ENCODE peak calls at places on chromosomes 4 and X, in four cellular contexts. Z is H9, G is IMR-90, P is H1. H is an unnamed sample.

GRCh38 chrX:13742397-13743176 is 8.0 kb downstream of the OFD1 start:
- DNase-seq in Z (no peak), G (no peak), P (no peak), H (no peak)

GRCh38 chrX:118528089-118528753 is 32.6 kb downstream of the DOCK11 start:
- DNase-seq in Z (no peak), G (no peak), P (no peak), H (no peak)

GRCh38 chr4:91838181-91838861 is 465.4 kb upstream of the GRID2 start:
- DNase-seq in Z (no peak), G (no peak), P (no peak), H (no peak)

GRCh38 chr4:128354205-128354821 is 66.7 kb upstream of the PGRMC2 start:
- DNase-seq in Z (no peak), G (peak), P (no peak), H (peak)

GRCh38 chr4:127214936-127215335 is 417.8 kb upstream of the INTU start:
- DNase-seq in Z (no peak), G (no peak), P (no peak), H (no peak)

GRCh38 chr4:150994721-150995120 is 20.4 kb downstream of the LRBA start:
- DNase-seq in Z (no peak), G (no peak), P (no peak), H (no peak)

GRCh38 chr4:40193018-40193571 is 3.7 kb upstream of the RHOH start:
- DNase-seq in Z (no peak), G (no peak), P (peak), H (no peak)

GRCh38 chr4:11954093-11954492 is 525.4 kb upstream of the HS3ST1 start:
- DNase-seq in Z (no peak), G (no peak), P (no peak), H (peak)

GRCh38 chr4:150080335-150080734 is 2.1 kb downstream of the DCLK2 start:
- DNase-seq in Z (no peak), G (peak), P (no peak), H (no peak)

GRCh38 chr4:152956650-152957436 is 20.7 kb downstream of the FHDC1 start:
- DNase-seq in Z (no peak), G (peak), P (no peak), H (no peak)

GRCh38 chrX:117645639-117646038 is 471.0 kb downstream of the KLHL13 start:
- DNase-seq in Z (no peak), G (no peak), P (no peak), H (no peak)

GRCh38 chrX:72620550-72621145 is 48.0 kb upstream of the HDAC8 start:
- DNase-seq in Z (no peak), G (peak), P (no peak), H (no peak)

GRCh38 chr4:126603210-126603609 is 1029.5 kb upstream of the INTU start:
- DNase-seq in Z (no peak), G (no peak), P (no peak), H (no peak)

GRCh38 chr4:6229095-6229494 is 28.7 kb upstream of the JAKMIP1 start:
- DNase-seq in Z (peak), G (no peak), P (no peak), H (no peak)

GRCh38 chr4:143699331-143700059 is 980 bp downstream of the FREM3 start:
- DNase-seq in Z (peak), G (no peak), P (no peak), H (no peak)

GRCh38 chr4:128868758-128869157 is 59.3 kb downstream of the JADE1 start:
- DNase-seq in Z (no peak), G (no peak), P (peak), H (no peak)

GRCh38 chrX:48918644-48919340 is at the start of gene PIM2:
- DNase-seq in Z (peak), G (peak), P (peak), H (peak)

GRCh38 chr4:5865896-5866599 is 26.8 kb downstream of the CRMP1 start:
- DNase-seq in Z (no peak), G (no peak), P (no peak), H (no peak)

GRCh38 chr4:148268835-148269234 is 173.4 kb downstream of the NR3C2 start:
- DNase-seq in Z (no peak), G (no peak), P (no peak), H (no peak)

GRCh38 chrX:12080265-12080664 is 58.0 kb upstream of the FRMPD4 start:
- DNase-seq in Z (peak), G (peak), P (no peak), H (peak)

GRCh38 chr4:5366421-5366820 is 315.1 kb downstream of the STK32B start:
- DNase-seq in Z (no peak), G (peak), P (no peak), H (no peak)

GRCh38 chr4:121939690-121940089 is 12.2 kb downstream of the TRPC3 start:
- DNase-seq in Z (no peak), G (peak), P (no peak), H (no peak)

GRCh38 chrX:147741776-147742175 is 169.9 kb upstream of the FMR1 start:
- DNase-seq in Z (no peak), G (no peak), P (no peak), H (no peak)

GRCh38 chr4:145531193-145531592 is 49.5 kb downstream of the SMAD1 start:
- DNase-seq in Z (no peak), G (no peak), P (no peak), H (no peak)

GRCh38 chr4:680931-681645 is 6.7 kb downstream of the MYL5 start:
- DNase-seq in Z (peak), G (no peak), P (peak), H (no peak)

DNA sequence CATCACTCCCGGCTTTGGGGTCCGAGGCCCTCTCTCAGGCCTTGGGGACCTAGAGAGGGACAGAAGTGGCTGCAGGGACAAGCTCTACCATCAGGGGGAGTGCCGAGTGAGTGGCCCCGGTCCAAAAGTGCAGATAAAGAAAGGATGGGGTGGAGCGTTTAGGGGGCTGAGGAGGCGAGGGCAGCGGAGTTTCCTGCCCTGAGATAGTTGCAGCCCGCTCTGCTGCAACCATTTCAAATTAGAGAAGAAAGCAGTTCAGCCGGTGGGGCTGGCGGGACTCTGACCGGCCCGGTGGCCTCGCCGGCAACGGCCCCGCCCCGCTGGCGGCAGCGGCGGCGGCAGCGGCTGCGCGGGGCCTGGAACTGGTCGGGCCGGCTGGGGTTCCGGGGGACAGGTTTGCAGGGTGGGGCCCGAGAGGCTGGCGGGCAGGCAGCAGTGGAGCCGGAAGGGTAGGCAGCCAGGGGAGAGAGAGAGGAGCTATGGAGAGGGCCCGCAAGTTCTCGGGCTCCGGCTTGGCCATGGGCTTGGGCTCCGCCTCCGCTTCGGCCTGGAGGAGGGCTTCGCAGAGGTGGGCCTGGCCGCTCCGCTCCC is 7.6 kb downstream of the DLG3 start:
- DNase-seq in Z (peak), G (peak), P (peak), H (no peak)
- H4K91ac ChIP-seq in Z (no peak), G (peak), P (no peak), H (no peak)

GRCh38 chr4:104394409-104394813 is 100.3 kb downstream of the CXXC4 start:
- DNase-seq in Z (no peak), G (no peak), P (no peak), H (no peak)
- H3K9ac ChIP-seq in Z (no peak), G (no peak), P (no peak), H (no peak)

GRCh38 chr4:8204576-8205227 is 5.6 kb downstream of the SH3TC1 start:
- DNase-seq in Z (no peak), G (no peak), P (no peak), H (no peak)

GRCh38 chr4:8205241-8205707 is 6.2 kb downstream of the SH3TC1 start:
- DNase-seq in Z (no peak), G (peak), P (no peak), H (no peak)

GRCh38 chr4:8202108-8202507 is 3.0 kb downstream of the SH3TC1 start:
- DNase-seq in Z (no peak), G (no peak), P (no peak), H (no peak)

GRCh38 chr4:8202526-8203375 is 3.7 kb downstream of the SH3TC1 start:
- DNase-seq in Z (no peak), G (no peak), P (no peak), H (no peak)

GRCh38 chr4:8203817-8204216 is 4.7 kb downstream of the SH3TC1 start:
- DNase-seq in Z (no peak), G (no peak), P (no peak), H (no peak)
- H4K91ac ChIP-seq in Z (no peak), G (no peak), P (no peak), H (peak)

GRCh38 chr4:79492148-79492547 is 84.1 kb upstream of the GK2 start:
- DNase-seq in Z (no peak), G (no peak), P (no peak), H (no peak)
- H3K9ac ChIP-seq in Z (no peak), G (no peak), P (no peak), H (peak)

GRCh38 chr4:182978152-182978827 is 61.1 kb upstream of the DCTD start:
- DNase-seq in Z (no peak), G (peak), P (no peak), H (no peak)
- H4K91ac ChIP-seq in Z (no peak), G (no peak), P (no peak), H (no peak)

DNA sequence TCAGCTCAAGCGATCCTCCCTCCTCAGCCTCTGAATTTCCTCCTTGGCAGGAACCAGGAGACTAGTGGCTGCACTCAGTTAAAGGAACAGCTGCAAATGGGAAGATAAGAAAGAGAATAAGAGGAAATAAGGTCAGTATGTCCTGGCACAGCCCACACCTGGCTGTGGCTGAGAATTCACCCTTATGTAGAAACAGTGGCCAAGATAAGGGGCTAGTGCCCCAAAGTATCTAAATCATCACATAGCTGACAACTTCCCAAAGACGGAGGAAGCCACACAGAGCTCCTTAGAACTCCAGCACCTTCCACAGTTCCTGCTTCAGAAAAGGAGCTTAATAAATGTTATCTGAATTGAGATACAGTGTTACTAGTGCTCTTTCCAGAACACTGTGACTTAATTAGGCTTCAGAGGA is 2.3 kb upstream of the CHIC2 start:
- DNase-seq in Z (no peak), G (no peak), P (no peak), H (no peak)
- H3K9ac ChIP-seq in Z (no peak), G (no peak), P (no peak), H (no peak)

DNA sequence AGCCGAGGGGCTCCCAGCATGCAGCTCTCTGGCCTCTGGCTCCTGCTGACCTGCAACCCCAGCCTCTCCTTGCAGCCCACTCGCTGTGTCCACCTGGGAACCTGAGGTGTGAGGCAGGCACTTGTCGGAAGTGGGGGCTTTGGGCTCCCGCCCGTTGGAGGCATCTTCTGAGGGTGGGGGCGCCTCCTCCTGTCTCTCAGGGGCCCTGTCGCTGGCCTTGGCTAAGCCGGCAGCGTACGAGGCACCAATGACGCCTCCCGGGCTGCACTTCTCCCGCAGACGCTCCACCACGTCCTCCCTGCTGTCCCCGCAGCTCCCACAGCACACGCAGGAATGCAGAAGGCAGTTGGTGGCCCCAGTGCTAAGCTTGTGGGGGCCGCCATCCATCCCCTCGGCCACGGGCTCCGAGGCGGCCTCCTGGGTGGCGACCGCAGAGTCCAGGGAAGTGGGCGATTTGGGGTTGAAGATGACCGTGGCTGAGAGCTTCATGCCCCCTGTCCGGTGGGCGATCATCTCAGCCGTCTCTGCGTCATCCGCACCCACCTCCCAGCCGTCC is 42.5 kb upstream of the MXD4 start:
- DNase-seq in Z (no peak), G (no peak), P (no peak), H (no peak)
- H4K91ac ChIP-seq in Z (no peak), G (no peak), P (no peak), H (no peak)

GRCh38 chrX:826448-826847 is 195.9 kb downstream of the SHOX start:
- DNase-seq in Z (no peak), G (no peak), P (peak), H (no peak)
- H3K9ac ChIP-seq in Z (no peak), G (no peak), P (no peak), H (no peak)

H was measured in neuronal stem cell.